ENCODE peak calls at places on chromosomes 7 and 10, in four cellular contexts. One of them, this sample, is unnamed.

GRCh38 chr10:28434063-28434462 is 98.9 kb upstream of the WAC start:
- DNase-seq in brain microvascular endothelial cell: no peak
- DNase-seq in stimulated activated CD4-positive, alpha-beta T cell treated with anti-CD3 and anti-CD28 coated beads, Interleukin-4, amount 100 ng/mL, for 1 hour: no peak
- DNase-seq in activated CD8-positive, alpha-beta memory T cell treated with anti-CD3 and anti-CD28 coated beads, Interleukin-2, amount 10 ng/mL, durations not matched to agents 7 days and 5 days: no peak
- DNase-seq in this sample: no peak

GRCh38 chr7:5284304-5285281 is 1.9 kb downstream of the SLC29A4 start:
- DNase-seq in activated CD8-positive, alpha-beta memory T cell treated with anti-CD3 and anti-CD28 coated beads, Interleukin-2, amount 10 ng/mL, durations not matched to agents 7 days and 5 days: no peak
- DNase-seq in brain microvascular endothelial cell: no peak
- DNase-seq in stimulated activated CD4-positive, alpha-beta T cell treated with anti-CD3 and anti-CD28 coated beads, Interleukin-4, amount 100 ng/mL, for 1 hour: no peak
- DNase-seq in this sample: peak; percentile 75

GRCh38 chr7:116171094-116171493 is 39.2 kb upstream of the TES start:
- DNase-seq in brain microvascular endothelial cell: no peak
- DNase-seq in stimulated activated CD4-positive, alpha-beta T cell treated with anti-CD3 and anti-CD28 coated beads, Interleukin-4, amount 100 ng/mL, for 1 hour: no peak
- DNase-seq in activated CD8-positive, alpha-beta memory T cell treated with anti-CD3 and anti-CD28 coated beads, Interleukin-2, amount 10 ng/mL, durations not matched to agents 7 days and 5 days: no peak
- DNase-seq in this sample: no peak

GRCh38 chr7:131254211-131254610 is 73.5 kb upstream of the MKLN1 start:
- DNase-seq in activated CD8-positive, alpha-beta memory T cell treated with anti-CD3 and anti-CD28 coated beads, Interleukin-2, amount 10 ng/mL, durations not matched to agents 7 days and 5 days: no peak
- DNase-seq in brain microvascular endothelial cell: no peak
- DNase-seq in stimulated activated CD4-positive, alpha-beta T cell treated with anti-CD3 and anti-CD28 coated beads, Interleukin-4, amount 100 ng/mL, for 1 hour: no peak
- DNase-seq in this sample: no peak

GRCh38 chr10:98959486-98959885 is 276.2 kb downstream of the HPSE2 start:
- DNase-seq in activated CD8-positive, alpha-beta memory T cell treated with anti-CD3 and anti-CD28 coated beads, Interleukin-2, amount 10 ng/mL, durations not matched to agents 7 days and 5 days: no peak
- DNase-seq in stimulated activated CD4-positive, alpha-beta T cell treated with anti-CD3 and anti-CD28 coated beads, Interleukin-4, amount 100 ng/mL, for 1 hour: no peak
- DNase-seq in brain microvascular endothelial cell: no peak
- DNase-seq in this sample: no peak

GRCh38 chr7:135758531-135758932 is 9.9 kb upstream of the FAM180A start:
- DNase-seq in stimulated activated CD4-positive, alpha-beta T cell treated with anti-CD3 and anti-CD28 coated beads, Interleukin-4, amount 100 ng/mL, for 1 hour: no peak
- DNase-seq in activated CD8-positive, alpha-beta memory T cell treated with anti-CD3 and anti-CD28 coated beads, Interleukin-2, amount 10 ng/mL, durations not matched to agents 7 days and 5 days: no peak
- DNase-seq in brain microvascular endothelial cell: peak; percentile 63
- DNase-seq in this sample: no peak

GRCh38 chr7:105219771-105220160 is 169.0 kb downstream of the SRPK2 start:
- DNase-seq in stimulated activated CD4-positive, alpha-beta T cell treated with anti-CD3 and anti-CD28 coated beads, Interleukin-4, amount 100 ng/mL, for 1 hour: no peak
- DNase-seq in activated CD8-positive, alpha-beta memory T cell treated with anti-CD3 and anti-CD28 coated beads, Interleukin-2, amount 10 ng/mL, durations not matched to agents 7 days and 5 days: no peak
- DNase-seq in brain microvascular endothelial cell: peak; percentile 37
- DNase-seq in this sample: no peak

GRCh38 chr10:16505168-16505567 is 16.5 kb downstream of the C1QL3 start:
- DNase-seq in stimulated activated CD4-positive, alpha-beta T cell treated with anti-CD3 and anti-CD28 coated beads, Interleukin-4, amount 100 ng/mL, for 1 hour: no peak
- DNase-seq in activated CD8-positive, alpha-beta memory T cell treated with anti-CD3 and anti-CD28 coated beads, Interleukin-2, amount 10 ng/mL, durations not matched to agents 7 days and 5 days: no peak
- DNase-seq in brain microvascular endothelial cell: peak; percentile 29
- DNase-seq in this sample: no peak

GRCh38 chr7:105006367-105007139 is 7.5 kb upstream of the KMT2E start:
- DNase-seq in brain microvascular endothelial cell: no peak
- DNase-seq in activated CD8-positive, alpha-beta memory T cell treated with anti-CD3 and anti-CD28 coated beads, Interleukin-2, amount 10 ng/mL, durations not matched to agents 7 days and 5 days: no peak
- DNase-seq in stimulated activated CD4-positive, alpha-beta T cell treated with anti-CD3 and anti-CD28 coated beads, Interleukin-4, amount 100 ng/mL, for 1 hour: no peak
- DNase-seq in this sample: no peak

GRCh38 chr7:134891262-134892001 is 94.9 kb upstream of the AGBL3 start:
- DNase-seq in brain microvascular endothelial cell: peak; percentile 86
- DNase-seq in stimulated activated CD4-positive, alpha-beta T cell treated with anti-CD3 and anti-CD28 coated beads, Interleukin-4, amount 100 ng/mL, for 1 hour: no peak
- DNase-seq in activated CD8-positive, alpha-beta memory T cell treated with anti-CD3 and anti-CD28 coated beads, Interleukin-2, amount 10 ng/mL, durations not matched to agents 7 days and 5 days: no peak
- DNase-seq in this sample: peak; percentile 87

GRCh38 chr7:45001826-45002225 is 1.8 kb downstream of the CCM2 start:
- DNase-seq in stimulated activated CD4-positive, alpha-beta T cell treated with anti-CD3 and anti-CD28 coated beads, Interleukin-4, amount 100 ng/mL, for 1 hour: no peak
- DNase-seq in brain microvascular endothelial cell: no peak
- DNase-seq in activated CD8-positive, alpha-beta memory T cell treated with anti-CD3 and anti-CD28 coated beads, Interleukin-2, amount 10 ng/mL, durations not matched to agents 7 days and 5 days: no peak
- DNase-seq in this sample: no peak